ENCODE peak calls at places on chromosomes 3 and 15, in six cellular contexts. G is LHCN-M2, W is T-helper 9 cell, S is fibroblast of pulmonary artery, E is upper lobe of right lung, H is NCI-H1092. O is an unnamed sample.

GRCh38 chr3:140809326-140809725 is 131.5 kb downstream of the TRIM42 start:
- DNase-seq in H (no peak), W (no peak), S (no peak), E (no peak), G (peak; percentile 37), O (no peak)

GRCh38 chr3:149971403-149972075 is 844 bp upstream of the PFN2 start:
- DNase-seq in W (peak; percentile 20), G (peak; percentile 80), E (peak; percentile 76), H (peak; percentile 85), S (peak; percentile 70), O (peak; percentile 8)

GRCh38 chr15:40310001-40310959 is 2.5 kb upstream of the PLCB2 start:
- DNase-seq in E (peak; percentile 80), H (no peak), S (peak; percentile 59), G (no peak), W (peak; percentile 39), O (peak; percentile 29)

GRCh38 chr15:67997996-67998395 is 56.1 kb upstream of the PIAS1 start:
- DNase-seq in W (no peak), E (no peak), H (no peak), S (peak; percentile 29), G (peak; percentile 65), O (no peak)

GRCh38 chr15:71338251-71338650 is 223.0 kb downstream of the THSD4 start:
- DNase-seq in H (no peak), G (no peak), W (no peak), S (no peak), E (no peak), O (no peak)

GRCh38 chr3:166818464-166818863 is 561.6 kb downstream of the ZBBX start:
- DNase-seq in H (no peak), G (no peak), W (no peak), S (no peak), E (no peak), O (no peak)

GRCh38 chr15:66841953-66842681 is 140.1 kb downstream of the SMAD6 start:
- DNase-seq in G (peak; percentile 90), E (peak; percentile 94), H (no peak), S (peak; percentile 91), W (peak; percentile 8), O (no peak)

GRCh38 chr3:24042879-24043567 is 97.9 kb downstream of the NR1D2 start:
- DNase-seq in E (no peak), G (no peak), H (no peak), W (no peak), S (no peak), O (no peak)

GRCh38 chr15:58583171-58583908 is 151.5 kb downstream of the LIPC start:
- DNase-seq in W (no peak), E (no peak), S (no peak), H (no peak), G (no peak), O (no peak)

GRCh38 chr3:69999191-70000027 is at the start of gene SAMMSON:
- DNase-seq in G (peak; percentile 6), E (no peak), W (no peak), H (no peak), S (peak; percentile 44), O (no peak)

GRCh38 chr15:101499863-101500713 is 10.6 kb upstream of the PCSK6 start:
- DNase-seq in H (peak; percentile 61), E (no peak), S (no peak), G (peak; percentile 95), W (no peak), O (no peak)

GRCh38 chr3:107106316-107106715 is 270.9 kb upstream of the CCDC54 start:
- DNase-seq in H (no peak), S (peak; percentile 54), G (peak; percentile 56), W (no peak), E (no peak), O (no peak)

GRCh38 chr15:62066663-62067447 is at the start of gene C2CD4A:
- DNase-seq in G (peak; percentile 18), H (peak; percentile 41), W (peak; percentile 56), E (peak; percentile 87), S (peak; percentile 83), O (peak; percentile 52)

GRCh38 chr3:159951580-159951979 is 37.1 kb upstream of the IL12A start:
- DNase-seq in G (no peak), S (no peak), H (no peak), E (no peak), W (no peak), O (no peak)

GRCh38 chr3:113231827-113232253 is 20.5 kb downstream of the BOC start:
- DNase-seq in S (peak; percentile 65), W (no peak), G (peak; percentile 93), E (no peak), H (peak; percentile 61), O (no peak)

GRCh38 chr3:169399068-169399467 is 264.4 kb downstream of the MECOM start:
- DNase-seq in S (no peak), H (no peak), E (no peak), W (no peak), G (no peak), O (no peak)